ENCODE peak calls at places on chromosomes 3 and 15, in ten cellular contexts. One of them, this sample, is unnamed.
A peak's percentile ranks its signal among the peaks of the same experiment; 100 is the strongest.

GRCh38 chr15:56919708-56920637 is 1.5 kb downstream of the TCF12 start:
- DNase-seq in HFFc6: no peak
- DNase-seq in suprapubic skin: peak; percentile 63
- DNase-seq in neural crest cell: no peak
- DNase-seq in endodermal cell: peak; percentile 84
- DNase-seq in heart left ventricle: no peak
- DNase-seq in glutamatergic neuron: peak; percentile 56
- DNase-seq in right lobe of liver: peak; percentile 59
- DNase-seq in progenitor cell of endocrine pancreas: no peak
- DNase-seq in IMR-90: peak; percentile 35
- DNase-seq in this sample: peak; percentile 32

GRCh38 chr3:46864051-46864881 is 1.0 kb upstream of the MYL3 start:
- DNase-seq in HFFc6: no peak
- DNase-seq in neural crest cell: no peak
- DNase-seq in heart left ventricle: peak; percentile 59
- DNase-seq in IMR-90: no peak
- DNase-seq in right lobe of liver: peak; percentile 30
- DNase-seq in suprapubic skin: peak; percentile 59
- DNase-seq in progenitor cell of endocrine pancreas: no peak
- DNase-seq in endodermal cell: peak; percentile 36
- DNase-seq in glutamatergic neuron: peak; percentile 6
- DNase-seq in this sample: no peak

GRCh38 chr15:94196536-94196935 is 34.8 kb upstream of the MCTP2 start:
- DNase-seq in neural crest cell: no peak
- DNase-seq in heart left ventricle: no peak
- DNase-seq in glutamatergic neuron: no peak
- DNase-seq in endodermal cell: no peak
- DNase-seq in suprapubic skin: no peak
- DNase-seq in HFFc6: peak; percentile 18
- DNase-seq in progenitor cell of endocrine pancreas: no peak
- DNase-seq in IMR-90: peak; percentile 60
- DNase-seq in right lobe of liver: no peak
- DNase-seq in this sample: no peak

GRCh38 chr15:72532991-72533601 is 59.0 kb downstream of the ARIH1 start:
- DNase-seq in endodermal cell: peak; percentile 68
- DNase-seq in neural crest cell: no peak
- DNase-seq in suprapubic skin: no peak
- DNase-seq in HFFc6: no peak
- DNase-seq in right lobe of liver: no peak
- DNase-seq in glutamatergic neuron: no peak
- DNase-seq in progenitor cell of endocrine pancreas: no peak
- DNase-seq in IMR-90: no peak
- DNase-seq in heart left ventricle: no peak
- DNase-seq in this sample: peak; percentile 24

GRCh38 chr3:168648321-168648720 is 552.6 kb upstream of the GOLIM4 start:
- DNase-seq in glutamatergic neuron: no peak
- DNase-seq in heart left ventricle: no peak
- DNase-seq in right lobe of liver: no peak
- DNase-seq in HFFc6: no peak
- DNase-seq in endodermal cell: no peak
- DNase-seq in IMR-90: no peak
- DNase-seq in suprapubic skin: no peak
- DNase-seq in progenitor cell of endocrine pancreas: no peak
- DNase-seq in neural crest cell: no peak
- DNase-seq in this sample: no peak

GRCh38 chr15:42102646-42103235 is 8.4 kb upstream of the PLA2G4D start:
- DNase-seq in neural crest cell: no peak
- DNase-seq in glutamatergic neuron: no peak
- DNase-seq in heart left ventricle: no peak
- DNase-seq in progenitor cell of endocrine pancreas: no peak
- DNase-seq in endodermal cell: no peak
- DNase-seq in suprapubic skin: no peak
- DNase-seq in HFFc6: no peak
- DNase-seq in IMR-90: peak; percentile 49
- DNase-seq in right lobe of liver: no peak
- DNase-seq in this sample: no peak

GRCh38 chr3:53766706-53767105 is 79.5 kb downstream of the CHDH start:
- DNase-seq in heart left ventricle: no peak
- DNase-seq in IMR-90: no peak
- DNase-seq in right lobe of liver: no peak
- DNase-seq in suprapubic skin: no peak
- DNase-seq in glutamatergic neuron: no peak
- DNase-seq in progenitor cell of endocrine pancreas: no peak
- DNase-seq in neural crest cell: no peak
- DNase-seq in endodermal cell: no peak
- DNase-seq in HFFc6: no peak
- DNase-seq in this sample: no peak

GRCh38 chr3:37531071-37531720 is 330.5 kb upstream of the CTDSPL start:
- DNase-seq in HFFc6: no peak
- DNase-seq in heart left ventricle: no peak
- DNase-seq in endodermal cell: no peak
- DNase-seq in suprapubic skin: no peak
- DNase-seq in IMR-90: no peak
- DNase-seq in progenitor cell of endocrine pancreas: no peak
- DNase-seq in neural crest cell: no peak
- DNase-seq in glutamatergic neuron: no peak
- DNase-seq in right lobe of liver: no peak
- DNase-seq in this sample: peak; percentile 42

GRCh38 chr3:73601476-73601875 is 23.3 kb downstream of the PDZRN3 start:
- DNase-seq in HFFc6: no peak
- DNase-seq in heart left ventricle: no peak
- DNase-seq in IMR-90: peak; percentile 31
- DNase-seq in glutamatergic neuron: no peak
- DNase-seq in endodermal cell: no peak
- DNase-seq in progenitor cell of endocrine pancreas: no peak
- DNase-seq in suprapubic skin: no peak
- DNase-seq in neural crest cell: no peak
- DNase-seq in right lobe of liver: no peak
- DNase-seq in this sample: no peak

GRCh38 chr15:101522091-101522490 is 32.6 kb upstream of the PCSK6 start:
- DNase-seq in endodermal cell: peak; percentile 41
- DNase-seq in HFFc6: no peak
- DNase-seq in suprapubic skin: no peak
- DNase-seq in neural crest cell: no peak
- DNase-seq in IMR-90: no peak
- DNase-seq in heart left ventricle: no peak
- DNase-seq in right lobe of liver: no peak
- DNase-seq in progenitor cell of endocrine pancreas: no peak
- DNase-seq in glutamatergic neuron: no peak
- DNase-seq in this sample: no peak

GRCh38 chr3:124834723-124835718 is 52.1 kb downstream of the ITGB5 start:
- DNase-seq in heart left ventricle: peak; percentile 74
- DNase-seq in neural crest cell: no peak
- DNase-seq in progenitor cell of endocrine pancreas: peak; percentile 20
- DNase-seq in glutamatergic neuron: peak; percentile 48
- DNase-seq in right lobe of liver: peak; percentile 89
- DNase-seq in suprapubic skin: peak; percentile 68
- DNase-seq in endodermal cell: peak; percentile 86
- DNase-seq in IMR-90: peak; percentile 98
- DNase-seq in HFFc6: no peak
- DNase-seq in this sample: peak; percentile 27

GRCh38 chr15:92011611-92012367 is 158.3 kb downstream of the SLCO3A1 start:
- DNase-seq in right lobe of liver: no peak
- DNase-seq in HFFc6: no peak
- DNase-seq in suprapubic skin: no peak
- DNase-seq in endodermal cell: peak; percentile 66
- DNase-seq in neural crest cell: no peak
- DNase-seq in progenitor cell of endocrine pancreas: no peak
- DNase-seq in heart left ventricle: peak; percentile 66
- DNase-seq in glutamatergic neuron: no peak
- DNase-seq in IMR-90: no peak
- DNase-seq in this sample: no peak

GRCh38 chr3:160126761-160127160 is 98.5 kb upstream of the C3orf80 start:
- DNase-seq in heart left ventricle: no peak
- DNase-seq in glutamatergic neuron: no peak
- DNase-seq in right lobe of liver: no peak
- DNase-seq in suprapubic skin: no peak
- DNase-seq in IMR-90: no peak
- DNase-seq in neural crest cell: no peak
- DNase-seq in progenitor cell of endocrine pancreas: no peak
- DNase-seq in endodermal cell: no peak
- DNase-seq in HFFc6: no peak
- DNase-seq in this sample: no peak

GRCh38 chr3:160126046-160126445 is 99.2 kb upstream of the C3orf80 start:
- DNase-seq in glutamatergic neuron: no peak
- DNase-seq in progenitor cell of endocrine pancreas: no peak
- DNase-seq in suprapubic skin: no peak
- DNase-seq in endodermal cell: no peak
- DNase-seq in IMR-90: no peak
- DNase-seq in heart left ventricle: no peak
- DNase-seq in neural crest cell: no peak
- DNase-seq in right lobe of liver: no peak
- DNase-seq in HFFc6: no peak
- DNase-seq in this sample: no peak

GRCh38 chr3:160127308-160127707 is 97.9 kb upstream of the C3orf80 start:
- DNase-seq in HFFc6: no peak
- DNase-seq in suprapubic skin: no peak
- DNase-seq in neural crest cell: no peak
- DNase-seq in IMR-90: no peak
- DNase-seq in heart left ventricle: no peak
- DNase-seq in progenitor cell of endocrine pancreas: no peak
- DNase-seq in glutamatergic neuron: no peak
- DNase-seq in endodermal cell: no peak
- DNase-seq in right lobe of liver: no peak
- DNase-seq in this sample: no peak

GRCh38 chr3:160129459-160130061 is 95.7 kb upstream of the C3orf80 start:
- DNase-seq in progenitor cell of endocrine pancreas: no peak
- DNase-seq in glutamatergic neuron: no peak
- DNase-seq in endodermal cell: no peak
- DNase-seq in HFFc6: peak; percentile 95
- DNase-seq in suprapubic skin: no peak
- DNase-seq in heart left ventricle: no peak
- DNase-seq in neural crest cell: no peak
- DNase-seq in IMR-90: peak; percentile 97
- DNase-seq in right lobe of liver: no peak
- DNase-seq in this sample: no peak

GRCh38 chr3:160128086-160128485 is 97.1 kb upstream of the C3orf80 start:
- DNase-seq in progenitor cell of endocrine pancreas: no peak
- DNase-seq in glutamatergic neuron: no peak
- DNase-seq in neural crest cell: no peak
- DNase-seq in IMR-90: no peak
- DNase-seq in HFFc6: no peak
- DNase-seq in right lobe of liver: no peak
- DNase-seq in heart left ventricle: no peak
- DNase-seq in endodermal cell: no peak
- DNase-seq in suprapubic skin: no peak
- DNase-seq in this sample: no peak
- TF ChIP-seq CTCF in progenitor cell of endocrine pancreas: no peak
- TF ChIP-seq CTCF in glutamatergic neuron: no peak
- TF ChIP-seq CTCF in neural crest cell: no peak
- TF ChIP-seq CTCF in IMR-90: no peak
- TF ChIP-seq CTCF in HFFc6: no peak
- TF ChIP-seq CTCF in right lobe of liver: no peak
- TF ChIP-seq CTCF in heart left ventricle: no peak
- TF ChIP-seq CTCF in endodermal cell: no peak
- TF ChIP-seq CTCF in suprapubic skin: no peak
- TF ChIP-seq CTCF in this sample: no peak

GRCh38 chr3:59607628-59608027 is 557.8 kb upstream of the CFAP20DC start:
- DNase-seq in right lobe of liver: no peak
- DNase-seq in heart left ventricle: no peak
- DNase-seq in HFFc6: no peak
- DNase-seq in IMR-90: peak; percentile 16
- DNase-seq in neural crest cell: no peak
- DNase-seq in glutamatergic neuron: no peak
- DNase-seq in progenitor cell of endocrine pancreas: no peak
- DNase-seq in suprapubic skin: no peak
- DNase-seq in endodermal cell: no peak
- DNase-seq in this sample: no peak
- TF ChIP-seq CTCF in right lobe of liver: peak; percentile 42
- TF ChIP-seq CTCF in heart left ventricle: peak; percentile 12
- TF ChIP-seq CTCF in HFFc6: no peak
- TF ChIP-seq CTCF in IMR-90: peak; percentile 28
- TF ChIP-seq CTCF in neural crest cell: no peak
- TF ChIP-seq CTCF in glutamatergic neuron: no peak
- TF ChIP-seq CTCF in progenitor cell of endocrine pancreas: no peak
- TF ChIP-seq CTCF in suprapubic skin: no peak
- TF ChIP-seq CTCF in endodermal cell: peak; percentile 36
- TF ChIP-seq CTCF in this sample: no peak

GRCh38 chr3:35966629-35967464 is 327.5 kb downstream of the ARPP21 start:
- DNase-seq in neural crest cell: no peak
- DNase-seq in heart left ventricle: no peak
- DNase-seq in HFFc6: no peak
- DNase-seq in suprapubic skin: no peak
- DNase-seq in endodermal cell: no peak
- DNase-seq in glutamatergic neuron: no peak
- DNase-seq in progenitor cell of endocrine pancreas: no peak
- DNase-seq in IMR-90: no peak
- DNase-seq in right lobe of liver: no peak
- DNase-seq in this sample: no peak

GRCh38 chr3:35968223-35968622 is 328.9 kb downstream of the ARPP21 start:
- DNase-seq in glutamatergic neuron: no peak
- DNase-seq in suprapubic skin: no peak
- DNase-seq in endodermal cell: no peak
- DNase-seq in HFFc6: no peak
- DNase-seq in heart left ventricle: no peak
- DNase-seq in progenitor cell of endocrine pancreas: no peak
- DNase-seq in right lobe of liver: no peak
- DNase-seq in IMR-90: no peak
- DNase-seq in neural crest cell: no peak
- DNase-seq in this sample: no peak

GRCh38 chr3:35970793-35971192 is 331.5 kb downstream of the ARPP21 start:
- DNase-seq in suprapubic skin: no peak
- DNase-seq in progenitor cell of endocrine pancreas: no peak
- DNase-seq in heart left ventricle: no peak
- DNase-seq in right lobe of liver: no peak
- DNase-seq in endodermal cell: no peak
- DNase-seq in neural crest cell: no peak
- DNase-seq in IMR-90: no peak
- DNase-seq in HFFc6: no peak
- DNase-seq in glutamatergic neuron: no peak
- DNase-seq in this sample: no peak

GRCh38 chr3:35965908-35966307 is 326.6 kb downstream of the ARPP21 start:
- DNase-seq in endodermal cell: no peak
- DNase-seq in HFFc6: peak; percentile 39
- DNase-seq in suprapubic skin: no peak
- DNase-seq in heart left ventricle: no peak
- DNase-seq in progenitor cell of endocrine pancreas: no peak
- DNase-seq in glutamatergic neuron: no peak
- DNase-seq in right lobe of liver: no peak
- DNase-seq in IMR-90: peak; percentile 55
- DNase-seq in neural crest cell: no peak
- DNase-seq in this sample: no peak
- TF ChIP-seq CTCF in endodermal cell: peak; percentile 82
- TF ChIP-seq CTCF in HFFc6: peak; percentile 62
- TF ChIP-seq CTCF in suprapubic skin: peak; percentile 23
- TF ChIP-seq CTCF in heart left ventricle: peak; percentile 56
- TF ChIP-seq CTCF in progenitor cell of endocrine pancreas: peak; percentile 71
- TF ChIP-seq CTCF in glutamatergic neuron: peak; percentile 23
- TF ChIP-seq CTCF in right lobe of liver: peak; percentile 51
- TF ChIP-seq CTCF in IMR-90: peak; percentile 59
- TF ChIP-seq CTCF in neural crest cell: peak; percentile 74
- TF ChIP-seq CTCF in this sample: peak; percentile 17

DNA sequence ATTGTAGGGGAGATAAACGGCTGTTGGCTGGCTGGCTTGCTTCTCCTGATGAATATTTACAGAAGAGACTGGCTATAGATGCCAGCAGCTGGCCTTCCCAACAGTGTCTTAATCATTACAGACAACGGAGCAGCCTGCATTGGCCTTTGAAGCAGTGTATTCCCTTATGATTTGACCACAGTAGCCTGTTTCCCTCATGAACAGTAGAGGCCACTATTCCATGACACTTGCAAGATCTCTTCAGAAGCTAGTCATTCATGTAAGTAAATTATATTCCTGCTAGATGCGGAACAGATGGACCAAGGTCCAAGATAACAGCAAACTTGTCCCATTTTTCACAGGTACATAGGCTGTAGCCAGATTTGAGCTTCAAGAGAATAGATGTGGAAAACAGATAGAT is 47.3 kb downstream of the TMCO5A start:
- DNase-seq in glutamatergic neuron: no peak
- DNase-seq in progenitor cell of endocrine pancreas: no peak
- DNase-seq in neural crest cell: no peak
- DNase-seq in HFFc6: peak; percentile 55
- DNase-seq in right lobe of liver: no peak
- DNase-seq in endodermal cell: no peak
- DNase-seq in IMR-90: peak; percentile 55
- DNase-seq in suprapubic skin: no peak
- DNase-seq in heart left ventricle: no peak
- DNase-seq in this sample: no peak
- TF ChIP-seq CTCF in glutamatergic neuron: no peak
- TF ChIP-seq CTCF in progenitor cell of endocrine pancreas: peak; percentile 42
- TF ChIP-seq CTCF in neural crest cell: peak; percentile 41
- TF ChIP-seq CTCF in HFFc6: peak; percentile 56
- TF ChIP-seq CTCF in right lobe of liver: peak; percentile 43
- TF ChIP-seq CTCF in endodermal cell: peak; percentile 69
- TF ChIP-seq CTCF in IMR-90: peak; percentile 44
- TF ChIP-seq CTCF in suprapubic skin: no peak
- TF ChIP-seq CTCF in heart left ventricle: no peak
- TF ChIP-seq CTCF in this sample: no peak